ENCODE peak calls at places on chromosomes 11 and 22, in six cellular contexts. L is fibroblast of lung, P is tibial artery, R is cardiac muscle cell, E is BE2C, X is heart left ventricle. A is an unnamed sample. For H3K36me3 and H3K4me1, the result is how much of the 10 kb centered on the place peaks cover.

GRCh38 chr11:117839936-117840813 is 15.6 kb upstream of the FXYD2 start:
- DNase-seq in L (no peak), P (peak), R (no peak), E (no peak), X (peak), A (no peak)

GRCh38 chr11:77073328-77074001 is 6.7 kb downstream of the CAPN5 start:
- DNase-seq in L (peak), P (peak), R (peak), E (peak), X (peak), A (no peak)

GRCh38 chr11:102846292-102846691 is 2.9 kb upstream of the MMP3 start:
- DNase-seq in L (no peak), P (no peak), R (no peak), E (no peak), X (no peak), A (no peak)

GRCh38 chr11:5196731-5197130 is 3.8 kb downstream of the OR51V1 start:
- DNase-seq in L (no peak), P (no peak), R (no peak), E (no peak), X (no peak), A (no peak)

GRCh38 chr11:70760416-70761020 is 362.2 kb downstream of the CTTN start:
- DNase-seq in L (no peak), P (no peak), R (no peak), E (no peak), X (no peak), A (no peak)

GRCh38 chr11:125263268-125263790 is 98.8 kb downstream of the PKNOX2 start:
- DNase-seq in L (peak), P (peak), R (peak), E (no peak), X (peak), A (no peak)

GRCh38 chr11:130216591-130217132 is 57.1 kb downstream of the ST14 start:
- DNase-seq in L (no peak), P (no peak), R (no peak), E (no peak), X (no peak), A (no peak)

GRCh38 chr22:29093501-29093921 is 20.7 kb downstream of the KREMEN1 start:
- DNase-seq in L (peak), P (no peak), R (no peak), E (no peak), X (no peak), A (no peak)

GRCh38 chr11:104523611-104524010 is 359.7 kb upstream of the PDGFD start:
- DNase-seq in L (no peak), P (no peak), R (no peak), E (no peak), X (no peak), A (no peak)

GRCh38 chr22:25146311-25146710 is 53.3 kb upstream of the CRYBB3 start:
- DNase-seq in L (no peak), P (no peak), R (no peak), E (no peak), X (no peak), A (no peak)

GRCh38 chr22:25143161-25144076 is 56.2 kb upstream of the CRYBB3 start:
- DNase-seq in L (no peak), P (no peak), R (no peak), E (no peak), X (no peak), A (no peak)

GRCh38 chr22:25144522-25144921 is 55.1 kb upstream of the CRYBB3 start:
- DNase-seq in L (no peak), P (no peak), R (no peak), E (no peak), X (no peak), A (no peak)

GRCh38 chr22:25139062-25139461 is 60.6 kb upstream of the CRYBB3 start:
- DNase-seq in L (no peak), P (no peak), R (no peak), E (no peak), X (peak), A (no peak)

GRCh38 chr22:25141994-25142620 is 57.6 kb upstream of the CRYBB3 start:
- DNase-seq in L (no peak), P (no peak), R (no peak), E (peak), X (no peak), A (no peak)
- H3K4me3 ChIP-seq in L (no peak), P (no peak), R (no peak), E (no peak), X (no peak), A (no peak)

GRCh38 chr22:42065408-42066132 is 5.0 kb downstream of the NAGA start:
- DNase-seq in L (no peak), P (no peak), R (no peak), E (no peak), X (no peak), A (no peak)
- H3K36me3 ChIP-seq in L (under half), P (half or more), R (under half), E (under half), X (half or more), A (under half)

GRCh38 chr11:42625757-42626156 is 686.0 kb upstream of the API5 start:
- DNase-seq in L (no peak), P (no peak), R (no peak), E (peak), X (no peak), A (no peak)

GRCh38 chr11:42631223-42631843 is 680.5 kb upstream of the API5 start:
- DNase-seq in L (no peak), P (no peak), R (peak), E (peak), X (no peak), A (no peak)
- H3K4me1 ChIP-seq in L (under half), P (under half), R (under half), E (under half), X (under half), A (under half)

GRCh38 chr11:31810779-31811647 is at the start of gene PAX6:
- DNase-seq in L (no peak), P (no peak), R (peak), E (peak), X (peak), A (peak)

GRCh38 chr11:31813242-31813960 is 2.3 kb upstream of the PAX6 start:
- DNase-seq in L (no peak), P (no peak), R (no peak), E (no peak), X (no peak), A (no peak)

GRCh38 chr11:31809857-31810778 is 1.0 kb downstream of the PAX6 start:
- DNase-seq in L (peak), P (no peak), R (peak), E (peak), X (no peak), A (no peak)

GRCh38 chr11:31813961-31814868 is 3.1 kb upstream of the PAX6 start:
- DNase-seq in L (no peak), P (no peak), R (no peak), E (no peak), X (no peak), A (no peak)

DNA sequence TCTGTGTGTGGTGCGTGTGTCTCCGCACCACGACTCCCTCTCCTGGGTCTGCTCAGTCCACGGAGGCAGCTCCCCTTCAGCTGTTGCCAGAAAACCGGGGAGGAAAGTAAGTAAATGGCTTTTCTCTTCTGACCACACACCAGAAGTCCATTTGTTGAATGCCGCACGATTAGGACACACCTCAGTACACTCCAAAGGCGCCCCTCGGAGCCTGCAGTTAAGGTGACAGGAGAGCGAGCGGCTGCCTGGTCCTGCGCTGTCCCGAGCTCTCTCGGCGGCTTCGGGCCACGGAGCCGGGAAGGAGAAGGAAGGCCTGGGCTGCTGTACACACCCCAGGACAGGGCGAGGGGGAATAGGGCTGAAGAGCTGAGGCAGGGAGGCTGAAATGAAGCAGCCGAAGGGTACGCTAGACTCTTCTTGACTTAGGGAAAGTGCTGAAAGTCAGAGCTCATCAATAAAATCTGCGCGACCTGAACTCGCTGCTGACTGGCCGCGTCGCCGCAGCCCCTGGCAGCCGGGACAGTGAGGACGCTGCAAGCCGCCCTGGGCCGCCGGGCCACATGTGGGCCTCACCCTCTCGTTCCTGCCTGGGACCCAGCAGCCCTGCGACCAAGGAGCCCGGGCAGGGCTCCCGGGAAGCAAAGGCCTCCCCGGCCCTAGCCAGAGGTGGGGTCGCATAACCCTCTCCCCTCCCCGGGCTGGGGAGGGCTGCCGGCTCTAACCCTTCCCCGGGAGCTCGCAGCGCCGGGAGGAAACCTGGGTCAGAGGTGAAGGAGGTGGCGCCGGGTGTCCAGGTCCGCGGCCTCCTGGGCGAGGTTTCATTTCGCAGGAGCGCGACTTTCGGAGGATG is 1.5 kb upstream of the PAX6 start:
- DNase-seq in L (no peak), P (no peak), R (no peak), E (no peak), X (no peak), A (no peak)
- H3K4me3 ChIP-seq in L (peak), P (peak), R (peak), E (peak), X (peak), A (no peak)

GRCh38 chr22:36512333-36512732 is 5.5 kb upstream of the FOXRED2 start:
- DNase-seq in L (no peak), P (no peak), R (no peak), E (no peak), X (no peak), A (no peak)
- H3K36me3 ChIP-seq in L (under half), P (half or more), R (half or more), E (half or more), X (half or more), A (half or more)

DNA sequence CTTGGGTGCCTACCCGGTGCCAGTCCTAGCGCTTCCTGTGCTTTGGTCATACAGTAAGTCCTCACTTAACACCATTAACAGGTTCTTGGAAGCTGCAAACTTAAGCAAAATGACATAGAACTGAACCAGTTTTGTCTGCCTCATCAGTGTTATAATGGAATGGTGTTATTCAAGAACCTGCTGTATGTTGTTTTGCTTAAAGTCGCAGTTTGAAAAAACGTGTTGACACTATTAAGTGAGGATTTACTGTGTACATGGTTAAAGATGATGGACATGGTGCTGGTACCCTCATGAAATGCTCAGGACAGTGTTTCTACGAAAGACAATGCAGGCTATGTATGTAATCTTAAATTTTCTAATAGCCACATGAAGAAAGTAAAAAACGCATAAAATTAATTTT is 41.3 kb downstream of the PPP6R3 start:
- DNase-seq in L (no peak), P (no peak), R (no peak), E (no peak), X (no peak), A (no peak)
- H3K4me1 ChIP-seq in L (under half), P (half or more), R (half or more), E (under half), X (half or more), A (under half)

GRCh38 chr22:39955675-39956074 is 4.5 kb upstream of the TMA7B start:
- DNase-seq in L (no peak), P (no peak), R (no peak), E (no peak), X (no peak), A (no peak)

GRCh38 chr22:39949964-39950737 is 10.0 kb upstream of the TMA7B start:
- DNase-seq in L (no peak), P (no peak), R (no peak), E (no peak), X (no peak), A (no peak)

GRCh38 chr22:39952347-39952746 is 7.8 kb upstream of the TMA7B start:
- DNase-seq in L (no peak), P (no peak), R (no peak), E (no peak), X (no peak), A (no peak)

GRCh38 chr22:39954584-39955055 is 5.6 kb upstream of the TMA7B start:
- DNase-seq in L (peak), P (no peak), R (no peak), E (no peak), X (no peak), A (peak)

GRCh38 chr22:39953101-39953500 is 7.1 kb upstream of the TMA7B start:
- DNase-seq in L (no peak), P (no peak), R (peak), E (no peak), X (no peak), A (no peak)
- H3K4me3 ChIP-seq in L (no peak), P (no peak), R (no peak), E (no peak), X (no peak), A (no peak)

DNA sequence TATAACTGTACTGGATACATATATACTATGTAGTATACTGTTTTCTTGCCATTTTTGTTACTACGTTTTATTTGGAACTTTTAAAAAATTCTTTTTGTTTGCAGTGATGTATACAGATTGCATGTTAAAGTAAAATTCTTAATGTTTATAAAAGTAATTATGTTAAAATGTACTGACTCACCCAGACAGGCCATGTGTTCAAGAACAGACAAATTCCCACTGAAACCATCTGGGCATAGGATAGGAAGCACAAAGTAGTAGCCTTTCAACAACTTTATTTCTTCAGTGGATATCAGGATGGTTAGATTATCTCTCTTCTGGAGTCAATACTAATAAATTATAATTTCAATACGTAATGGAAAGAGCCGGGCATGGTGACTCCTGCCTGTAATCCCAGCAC is 19.8 kb downstream of the PRMT3 start:
- DNase-seq in L (no peak), P (no peak), R (no peak), E (no peak), X (no peak), A (no peak)
- H3K36me3 ChIP-seq in L (under half), P (half or more), R (under half), E (under half), X (under half), A (under half)

GRCh38 chr11:802693-803466 is 2.2 kb downstream of the PIDD1 start:
- DNase-seq in L (no peak), P (no peak), R (no peak), E (no peak), X (no peak), A (no peak)
- H3K4me1 ChIP-seq in L (under half), P (under half), R (under half), E (under half), X (under half), A (under half)

GRCh38 chr11:45927684-45928413 is 5.4 kb downstream of the LARGE2 start:
- DNase-seq in L (no peak), P (peak), R (no peak), E (no peak), X (no peak), A (no peak)

GRCh38 chr11:45930951-45931563 is 8.6 kb downstream of the LARGE2 start:
- DNase-seq in L (no peak), P (no peak), R (no peak), E (no peak), X (no peak), A (no peak)

GRCh38 chr11:45928535-45929215 is 6.2 kb downstream of the LARGE2 start:
- DNase-seq in L (no peak), P (peak), R (no peak), E (no peak), X (no peak), A (no peak)

GRCh38 chr11:45930031-45930794 is 7.8 kb downstream of the LARGE2 start:
- DNase-seq in L (no peak), P (peak), R (no peak), E (peak), X (no peak), A (peak)

DNA sequence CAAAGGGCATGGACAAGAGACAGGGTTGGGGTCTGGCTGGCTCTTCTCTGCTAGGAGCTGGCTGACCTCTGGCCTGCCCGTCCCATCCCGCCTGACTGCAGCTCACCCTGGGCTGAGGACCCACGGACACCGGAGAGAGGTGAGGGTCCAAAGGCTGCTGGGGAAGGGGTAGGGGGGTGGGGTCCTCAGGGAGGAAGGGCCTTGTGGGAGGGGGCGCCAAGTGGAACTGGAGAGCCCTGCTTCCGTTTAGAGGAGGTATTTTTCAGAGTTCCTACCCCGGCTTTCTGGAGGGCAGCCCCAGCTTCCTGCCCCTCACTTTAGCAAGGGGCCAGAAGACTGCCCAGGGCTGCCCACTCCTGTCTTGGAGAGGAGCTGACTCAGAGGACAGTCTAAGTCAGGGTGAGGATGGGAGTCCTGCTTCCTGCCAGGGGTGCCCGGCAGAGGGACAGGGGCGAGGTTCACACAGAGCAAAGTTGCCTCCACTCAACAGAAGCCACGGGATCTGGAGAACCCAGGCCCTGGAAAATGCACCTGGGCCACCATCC is 7.1 kb downstream of the LARGE2 start:
- DNase-seq in L (no peak), P (peak), R (no peak), E (no peak), X (no peak), A (no peak)
- H3K4me3 ChIP-seq in L (no peak), P (no peak), R (no peak), E (no peak), X (no peak), A (peak)

A was measured in CD4-positive, CD25-positive, alpha-beta regulatory T cell.